ENCODE peak calls at places on chromosomes 4 and X, in six cellular contexts. R is NCI-H82; K is fibroblast of mammary gland; S is naive thymus-derived CD8-positive, alpha-beta T cell; W is stimulated activated CD4-positive, alpha-beta T cell treated with anti-CD3 and anti-CD28 coated beads, Interleukin-15, amount 100 ng/mL, for 24 hours; Q is fibroblast of the aortic adventitia. E is an unnamed sample.

GRCh38 chr4:41122309-41122708 is 92.0 kb downstream of the APBB2 start:
- DNase-seq in R (no peak), K (no peak), S (no peak), W (no peak), Q (no peak), E (no peak)

GRCh38 chr4:152000518-152000917 is 239.7 kb upstream of the GATB start:
- DNase-seq in R (no peak), K (no peak), S (no peak), W (no peak), Q (no peak), E (no peak)

GRCh38 chr4:104966349-104967033 is 180.2 kb upstream of the TET2 start:
- DNase-seq in R (no peak), K (no peak), S (no peak), W (peak), Q (peak), E (no peak)

GRCh38 chr4:152189451-152190179 is 346.3 kb downstream of the FBXW7 start:
- DNase-seq in R (no peak), K (no peak), S (no peak), W (no peak), Q (no peak), E (no peak)

GRCh38 chr4:186932196-186932595 is 208.5 kb upstream of the FAT1 start:
- DNase-seq in R (no peak), K (peak), S (no peak), W (no peak), Q (no peak), E (no peak)

GRCh38 chr4:121360496-121360895 is 20.3 kb downstream of the QRFPR start:
- DNase-seq in R (no peak), K (peak), S (no peak), W (no peak), Q (no peak), E (no peak)

GRCh38 chr4:2794707-2795557 is 2.0 kb downstream of the SH3BP2 start:
- DNase-seq in R (no peak), K (peak), S (no peak), W (no peak), Q (peak), E (no peak)

GRCh38 chrX:134020910-134021309 is 35.5 kb upstream of the GPC3 start:
- DNase-seq in R (peak), K (no peak), S (no peak), W (no peak), Q (no peak), E (no peak)

GRCh38 chr4:8649631-8650261 is 57.2 kb downstream of the CPZ start:
- DNase-seq in R (no peak), K (no peak), S (no peak), W (no peak), Q (no peak), E (no peak)

GRCh38 chr4:2712261-2712842 is 43.8 kb downstream of the TNIP2 start:
- DNase-seq in R (peak), K (peak), S (no peak), W (no peak), Q (peak), E (peak)

GRCh38 chr4:85084371-85085170 is 118.1 kb upstream of the WDFY3 start:
- DNase-seq in R (peak), K (peak), S (no peak), W (peak), Q (peak), E (peak)

GRCh38 chrX:64437665-64438064 is 42.4 kb upstream of the MTMR8 start:
- DNase-seq in R (no peak), K (no peak), S (no peak), W (no peak), Q (no peak), E (no peak)

GRCh38 chrX:136028383-136028984 is 43.2 kb downstream of the SLC9A6 start:
- DNase-seq in R (peak), K (peak), S (no peak), W (no peak), Q (peak), E (peak)

GRCh38 chr4:128861856-128862518 is 52.5 kb downstream of the JADE1 start:
- DNase-seq in R (no peak), K (no peak), S (no peak), W (no peak), Q (no peak), E (no peak)

GRCh38 chr4:69800599-69800998 is 40.2 kb upstream of the SULT1B1 start:
- DNase-seq in R (no peak), K (peak), S (no peak), W (no peak), Q (peak), E (no peak)

GRCh38 chrX:10039821-10040793 is 72.9 kb downstream of the CLDN34 start:
- DNase-seq in R (no peak), K (peak), S (no peak), W (no peak), Q (no peak), E (no peak)

GRCh38 chr4:150315175-150315574 is 236.9 kb downstream of the DCLK2 start:
- DNase-seq in R (peak), K (no peak), S (no peak), W (no peak), Q (peak), E (no peak)

GRCh38 chr4:139665690-139666529 is at the start of gene MGST2:
- DNase-seq in R (peak), K (peak), S (no peak), W (peak), Q (peak), E (peak)

GRCh38 chr4:143185253-143186107 is 763 bp downstream of the USP38 start:
- DNase-seq in R (peak), K (peak), S (no peak), W (no peak), Q (peak), E (no peak)

GRCh38 chrX:30039768-30040167 is 175.6 kb upstream of the MAGEB2 start:
- DNase-seq in R (no peak), K (peak), S (no peak), W (no peak), Q (peak), E (no peak)

GRCh38 chr4:158871050-158871724 is 102.4 kb downstream of the FNIP2 start:
- DNase-seq in R (peak), K (no peak), S (no peak), W (no peak), Q (peak), E (no peak)

GRCh38 chr4:128159967-128160366 is 98.9 kb downstream of the LARP1B start:
- DNase-seq in R (no peak), K (peak), S (no peak), W (no peak), Q (no peak), E (no peak)

GRCh38 chrX:1606476-1606875 is 8.4 kb upstream of the ASMT start:
- DNase-seq in R (no peak), K (no peak), S (no peak), W (no peak), Q (no peak), E (no peak)

GRCh38 chr4:76784237-76784636 is 113.7 kb downstream of the SOWAHB start:
- DNase-seq in R (peak), K (peak), S (no peak), W (peak), Q (no peak), E (no peak)

GRCh38 chr4:112515278-112516075 is 503 bp downstream of the NEUROG2 start:
- DNase-seq in R (peak), K (peak), S (no peak), W (peak), Q (peak), E (peak)

GRCh38 chr4:6241062-6241845 is 28.4 kb upstream of the WFS1 start:
- DNase-seq in R (no peak), K (no peak), S (no peak), W (no peak), Q (no peak), E (no peak)

GRCh38 chr4:159108124-159108523 is 5.2 kb downstream of the RAPGEF2 start:
- DNase-seq in R (no peak), K (no peak), S (no peak), W (no peak), Q (no peak), E (no peak)

GRCh38 chr4:120843840-120844527 is 78.5 kb downstream of the PRDM5 start:
- DNase-seq in R (peak), K (no peak), S (no peak), W (peak), Q (no peak), E (peak)

GRCh38 chr4:147571021-147571770 is 46.0 kb upstream of the TMEM184C start:
- DNase-seq in R (no peak), K (peak), S (no peak), W (no peak), Q (no peak), E (no peak)

GRCh38 chrX:30702736-30703135 is 49.5 kb downstream of the GK start:
- DNase-seq in R (no peak), K (peak), S (no peak), W (no peak), Q (peak), E (no peak)

GRCh38 chr4:78865451-78865850 is 73.8 kb downstream of the PAQR3 start:
- DNase-seq in R (no peak), K (no peak), S (no peak), W (no peak), Q (no peak), E (no peak)

GRCh38 chr4:1399508-1400190 is 6.6 kb downstream of the NKX1-1 start:
- DNase-seq in R (no peak), K (no peak), S (no peak), W (no peak), Q (no peak), E (no peak)

GRCh38 chrX:40266490-40267333 is 169.0 kb upstream of the BCOR start:
- DNase-seq in R (peak), K (peak), S (peak), W (peak), Q (peak), E (peak)

GRCh38 chr4:89312066-89312465 is 4.5 kb upstream of the GPRIN3 start:
- DNase-seq in R (no peak), K (peak), S (no peak), W (no peak), Q (peak), E (no peak)

GRCh38 chr4:128776794-128777216 is 32.7 kb upstream of the JADE1 start:
- DNase-seq in R (peak), K (peak), S (no peak), W (no peak), Q (peak), E (no peak)

GRCh38 chr4:158253350-158253980 is 43.2 kb downstream of the TMEM144 start:
- DNase-seq in R (peak), K (peak), S (peak), W (peak), Q (peak), E (peak)

GRCh38 chr4:186624951-186625350 is 69.6 kb upstream of the MTNR1A start:
- DNase-seq in R (no peak), K (peak), S (no peak), W (no peak), Q (peak), E (no peak)

GRCh38 chrX:2829066-2829430 is 318 bp downstream of the GYG2 start:
- DNase-seq in R (peak), K (no peak), S (no peak), W (no peak), Q (no peak), E (no peak)

E was measured in HuH-7.5.